ENCODE peak calls at places on chromosomes 11 and 22, in five cellular contexts. J, S, X, E and L are unnamed samples.

GRCh38 chr11:119373917-119374631 is 7.4 kb downstream of the USP2 start:
- DNase-seq in J (peak), S (no peak), X (peak), E (no peak), L (no peak)

GRCh38 chr11:23233075-23233474 is 372.8 kb upstream of the CCDC179 start:
- DNase-seq in J (no peak), S (peak), X (no peak), E (no peak), L (no peak)

GRCh38 chr11:44658451-44658850 is 68.3 kb upstream of the TSPAN18 start:
- DNase-seq in J (no peak), S (no peak), X (peak), E (no peak), L (no peak)

GRCh38 chr11:66789097-66789890 is 53.9 kb upstream of the RCE1 start:
- DNase-seq in J (no peak), S (no peak), X (no peak), E (no peak), L (no peak)

GRCh38 chr11:61671527-61671926 is 8.7 kb upstream of the DAGLA start:
- DNase-seq in J (peak), S (no peak), X (peak), E (no peak), L (no peak)

GRCh38 chr22:31272522-31273446 is 19.5 kb downstream of the PIK3IP1 start:
- DNase-seq in J (peak), S (no peak), X (peak), E (peak), L (no peak)

GRCh38 chr11:102014756-102015155 is 32.5 kb upstream of the CFAP300 start:
- DNase-seq in J (no peak), S (no peak), X (no peak), E (no peak), L (no peak)

GRCh38 chr11:130861283-130861682 is 55.0 kb downstream of the SNX19 start:
- DNase-seq in J (no peak), S (no peak), X (no peak), E (no peak), L (no peak)

GRCh38 chr11:68651208-68651984 is 32.9 kb upstream of the GAL start:
- DNase-seq in J (no peak), S (no peak), X (no peak), E (no peak), L (no peak)

GRCh38 chr22:33803371-33803770 is 116.9 kb downstream of the LARGE1 start:
- DNase-seq in J (no peak), S (peak), X (no peak), E (no peak), L (no peak)

GRCh38 chr11:128894685-128895084 is 3.5 kb downstream of the KCNJ5 start:
- DNase-seq in J (peak), S (no peak), X (no peak), E (peak), L (no peak)

GRCh38 chr11:18420067-18420466 is 7.9 kb downstream of the LDHC start:
- DNase-seq in J (no peak), S (no peak), X (no peak), E (no peak), L (no peak)

GRCh38 chr11:72721689-72722049 is 30.5 kb downstream of the ARAP1 start:
- DNase-seq in J (peak), S (no peak), X (no peak), E (no peak), L (no peak)

GRCh38 chr11:117949062-117949461 is 19.9 kb upstream of the TMPRSS13 start:
- DNase-seq in J (no peak), S (no peak), X (no peak), E (no peak), L (no peak)

GRCh38 chr11:33065445-33066178 is 26.2 kb downstream of the TCP11L1 start:
- DNase-seq in J (peak), S (peak), X (peak), E (peak), L (peak)

GRCh38 chr22:47034076-47034808 is 271.8 kb downstream of the TBC1D22A start:
- DNase-seq in J (peak), S (no peak), X (no peak), E (no peak), L (no peak)

GRCh38 chr11:59801160-59801706 is 9.3 kb downstream of the MRPL16 start:
- DNase-seq in J (no peak), S (no peak), X (no peak), E (no peak), L (no peak)

GRCh38 chr11:66559141-66559861 is 9.1 kb downstream of the CTSF start:
- DNase-seq in J (peak), S (no peak), X (no peak), E (no peak), L (no peak)

GRCh38 chr11:73040046-73040445 is 102.1 kb downstream of the FCHSD2 start:
- DNase-seq in J (no peak), S (no peak), X (no peak), E (no peak), L (no peak)

GRCh38 chr11:12123799-12124198 is 13.4 kb downstream of the MICAL2 start:
- DNase-seq in J (no peak), S (no peak), X (peak), E (peak), L (no peak)

GRCh38 chr11:82546556-82547162 is 187.0 kb downstream of the FAM181B start:
- DNase-seq in J (no peak), S (peak), X (peak), E (no peak), L (no peak)

GRCh38 chr11:76524919-76525318 is 80.1 kb downstream of the EMSY start:
- DNase-seq in J (no peak), S (peak), X (no peak), E (no peak), L (no peak)

GRCh38 chr11:79264284-79264683 is 176.5 kb downstream of the TENM4 start:
- DNase-seq in J (no peak), S (no peak), X (no peak), E (no peak), L (no peak)

GRCh38 chr11:110251837-110252236 is 44.6 kb downstream of the RDX start:
- DNase-seq in J (no peak), S (peak), X (no peak), E (no peak), L (no peak)

GRCh38 chr11:1874406-1875092 is 17.1 kb downstream of the PRR33 start:
- DNase-seq in J (peak), S (no peak), X (no peak), E (no peak), L (no peak)

GRCh38 chr11:125005491-125005890 is 51.5 kb downstream of the CCDC15 start:
- DNase-seq in J (no peak), S (no peak), X (peak), E (no peak), L (no peak)

GRCh38 chr11:103633037-103633788 is 403.2 kb upstream of the DDI1 start:
- DNase-seq in J (no peak), S (no peak), X (no peak), E (no peak), L (no peak)

GRCh38 chr22:44325718-44326548 is 13.2 kb upstream of the SHISAL1 start:
- DNase-seq in J (no peak), S (no peak), X (no peak), E (no peak), L (no peak)

GRCh38 chr11:126334665-126335462 is 20.6 kb upstream of the ST3GAL4 start:
- DNase-seq in J (no peak), S (no peak), X (no peak), E (peak), L (no peak)

GRCh38 chr11:93444671-93445073 is 98.5 kb downstream of the SMCO4 start:
- DNase-seq in J (no peak), S (peak), X (no peak), E (no peak), L (no peak)

GRCh38 chr11:33687733-33688479 is 12.7 kb downstream of the C11orf91 start:
- DNase-seq in J (no peak), S (no peak), X (peak), E (no peak), L (peak)

GRCh38 chr11:45757672-45758071 is 47.3 kb upstream of the SLC35C1 start:
- DNase-seq in J (no peak), S (no peak), X (no peak), E (no peak), L (no peak)

GRCh38 chr22:36375071-36375980 is 12.4 kb downstream of the MYH9 start:
- DNase-seq in J (no peak), S (no peak), X (peak), E (no peak), L (no peak)